ENCODE peak calls at places on chromosomes 7 and 10, in eight cellular contexts. K, A, W, E, V, P, M and T are unnamed samples.
A peak's percentile ranks its signal among the peaks of the same experiment; 100 is the strongest.

GRCh38 chr7:74078461-74078860 is 5.1 kb upstream of the LIMK1 start:
- DNase-seq in K (no peak), W (no peak), P (no peak), M (no peak), V (no peak), A (no peak), E (no peak), T (no peak)

GRCh38 chr7:116180302-116180701 is 30.0 kb upstream of the TES start:
- DNase-seq in V (peak; percentile 73), K (no peak), M (no peak), A (no peak), W (no peak), P (no peak), E (peak; percentile 81), T (no peak)

GRCh38 chr7:135682191-135682590 is 19.9 kb downstream of the STMP1 start:
- DNase-seq in P (no peak), M (no peak), W (no peak), A (no peak), K (no peak), E (no peak), V (no peak), T (no peak)

GRCh38 chr10:112741830-112742402 is 208.1 kb upstream of the TCF7L2 start:
- DNase-seq in W (no peak), K (no peak), M (no peak), V (no peak), P (no peak), A (peak; percentile 23), E (no peak), T (no peak)

GRCh38 chr10:35795131-35795819 is 153.2 kb upstream of the FZD8 start:
- DNase-seq in A (no peak), V (no peak), E (no peak), K (no peak), M (no peak), P (no peak), W (no peak), T (no peak)

GRCh38 chr7:151865070-151865670 is 11.7 kb downstream of the PRKAG2 start:
- DNase-seq in M (no peak), E (no peak), A (no peak), V (no peak), P (no peak), K (peak; percentile 73), W (no peak), T (no peak)

GRCh38 chr10:86962136-86962980 is 4.0 kb downstream of the SNCG start:
- DNase-seq in W (peak; percentile 21), P (peak; percentile 37), K (peak; percentile 59), E (no peak), V (no peak), M (no peak), A (peak; percentile 6), T (no peak)

GRCh38 chr7:79217468-79217867 is 236.0 kb downstream of the MAGI2 start:
- DNase-seq in K (no peak), W (no peak), M (no peak), V (no peak), E (no peak), P (no peak), A (no peak), T (no peak)

GRCh38 chr7:19202599-19202998 is 57.4 kb upstream of the FERD3L start:
- DNase-seq in M (no peak), P (no peak), V (no peak), A (no peak), E (no peak), W (no peak), K (no peak), T (no peak)

GRCh38 chr7:155206286-155207020 is 91.2 kb upstream of the INSIG1 start:
- DNase-seq in K (peak; percentile 93), M (peak; percentile 80), A (peak; percentile 56), E (no peak), V (peak; percentile 67), P (peak; percentile 48), W (peak; percentile 34), T (no peak)

GRCh38 chr7:108097703-108098102 is 32.5 kb downstream of the LAMB4 start:
- DNase-seq in A (no peak), P (no peak), W (no peak), V (no peak), M (no peak), E (peak; percentile 57), K (no peak), T (no peak)

GRCh38 chr7:36317276-36317675 is 72.4 kb upstream of the ANLN start:
- DNase-seq in E (no peak), K (no peak), V (no peak), W (no peak), M (no peak), P (no peak), A (no peak), T (no peak)

GRCh38 chr10:86686972-86687371 is 18.7 kb downstream of the LDB3 start:
- DNase-seq in W (no peak), V (no peak), M (no peak), A (no peak), K (no peak), E (no peak), P (no peak), T (no peak)

GRCh38 chr7:100719523-100720319 is 547 bp upstream of the EPO start:
- DNase-seq in A (peak; percentile 40), E (no peak), W (no peak), K (no peak), P (no peak), V (no peak), M (no peak), T (no peak)

GRCh38 chr7:130289478-130289877 is 3.5 kb upstream of the CPA4 start:
- DNase-seq in W (no peak), A (no peak), E (no peak), M (no peak), V (no peak), K (no peak), P (no peak), T (no peak)

GRCh38 chr7:136998495-136998894 is 130.0 kb downstream of the CHRM2 start:
- DNase-seq in M (no peak), W (no peak), K (no peak), V (peak; percentile 80), P (no peak), A (no peak), E (no peak), T (no peak)

DNA sequence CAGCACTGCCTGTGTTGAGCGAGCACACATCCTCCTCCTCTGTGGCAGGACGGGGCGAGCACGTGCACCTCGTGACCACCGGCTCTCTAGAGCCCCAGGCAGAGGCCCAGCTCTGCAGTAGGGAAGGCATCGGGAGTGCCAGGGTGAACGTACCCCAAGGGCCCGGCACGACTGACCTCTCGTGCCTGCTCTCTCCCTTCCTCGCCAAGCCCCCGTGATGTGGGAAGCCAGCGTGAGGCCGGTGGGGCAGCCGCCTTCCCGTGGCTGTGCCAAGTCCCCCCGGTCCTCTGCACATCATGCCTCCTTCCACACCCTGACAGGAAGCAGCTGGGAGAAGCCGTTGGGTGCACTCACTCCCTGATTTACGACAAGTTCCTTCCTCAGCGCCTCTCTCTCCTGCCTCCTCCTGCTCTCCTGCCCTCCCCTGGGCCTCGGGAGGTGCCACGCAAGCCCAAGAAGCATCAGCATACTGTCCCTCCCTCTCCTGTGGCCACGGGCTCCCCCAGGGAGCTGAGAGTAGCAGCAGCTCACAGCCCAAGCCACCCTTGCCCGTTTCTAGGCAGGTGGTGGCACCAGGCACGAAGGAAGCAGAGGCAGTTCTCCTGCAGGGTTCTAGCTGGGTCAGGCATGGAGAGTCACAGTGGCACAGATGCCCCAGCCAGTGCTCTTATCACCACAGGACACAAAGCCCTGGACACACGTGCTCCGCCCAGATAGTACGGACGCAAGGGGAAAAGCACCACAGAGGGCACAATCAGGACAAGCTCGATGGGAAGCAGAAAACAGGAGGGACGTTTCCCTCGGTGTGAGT is 47.0 kb downstream of the AMZ1 start:
- DNase-seq in M (no peak), E (no peak), A (peak; percentile 41), K (peak; percentile 85), V (no peak), W (peak; percentile 26), P (no peak), T (no peak)
- TF ChIP-seq POLR2AphosphoS5 in M (no peak), E (no peak), A (peak; percentile 18), K (peak; percentile 81), V (no peak), W (no peak), P (no peak), T (no peak)

GRCh38 chr10:71158251-71158650 is 54.1 kb upstream of the UNC5B start:
- DNase-seq in P (no peak), W (no peak), V (no peak), E (no peak), K (no peak), M (no peak), A (no peak), T (no peak)
- TF ChIP-seq POLR2AphosphoS5 in P (no peak), W (no peak), V (no peak), E (no peak), K (no peak), M (no peak), A (no peak), T (no peak)

DNA sequence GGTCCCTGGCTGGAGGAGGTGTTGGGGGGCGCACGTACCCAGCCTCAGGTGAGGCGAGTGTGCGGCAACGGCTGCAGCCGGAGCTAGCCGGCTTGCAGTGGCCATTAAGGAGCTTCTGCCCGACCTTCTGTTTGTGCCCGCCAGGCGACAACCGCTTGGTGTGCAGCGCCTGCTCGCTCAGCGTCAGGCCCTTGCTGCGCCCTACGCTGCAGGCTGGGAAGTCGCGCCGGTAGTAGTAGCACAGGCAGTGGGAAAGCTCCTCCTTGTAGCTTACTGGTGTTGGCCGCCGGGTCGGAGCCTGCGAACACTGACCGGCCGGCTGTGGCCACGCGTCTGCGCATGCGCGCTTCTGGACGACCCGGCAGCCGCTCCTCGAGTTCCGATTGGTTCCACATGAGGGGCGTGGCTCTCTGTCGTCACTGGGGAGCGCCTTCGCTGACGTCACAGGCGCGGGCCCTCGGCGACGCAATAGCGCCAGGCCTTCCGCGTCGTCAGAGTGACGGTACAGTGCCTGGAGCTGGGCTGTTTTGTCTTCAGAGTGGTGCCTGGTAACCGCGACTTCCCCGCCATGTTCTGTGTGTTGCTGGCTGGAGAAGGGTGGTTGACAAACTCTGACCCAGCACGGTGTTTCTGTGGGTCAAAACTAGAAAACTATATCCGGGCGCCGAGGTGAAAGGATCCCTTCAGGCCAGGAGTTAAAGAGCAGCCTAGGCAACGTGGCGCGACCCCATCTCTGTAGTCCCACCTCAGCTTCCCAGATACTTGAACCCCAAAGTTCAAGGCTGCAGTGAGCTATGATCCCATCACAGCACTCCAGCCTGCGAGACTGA is 76.3 kb upstream of the TMEM248 start:
- DNase-seq in P (peak; percentile 99), W (peak; percentile 99), E (peak; percentile 97), K (peak; percentile 98), M (peak; percentile 92), A (peak; percentile 99), V (peak; percentile 95), T (peak; percentile 77)
- TF ChIP-seq POLR2AphosphoS5 in P (peak; percentile 99), W (peak; percentile 98), E (peak; percentile 98), K (peak; percentile 99), M (peak; percentile 88), A (peak; percentile 97), V (peak; percentile 96), T (peak; percentile 98)

DNA sequence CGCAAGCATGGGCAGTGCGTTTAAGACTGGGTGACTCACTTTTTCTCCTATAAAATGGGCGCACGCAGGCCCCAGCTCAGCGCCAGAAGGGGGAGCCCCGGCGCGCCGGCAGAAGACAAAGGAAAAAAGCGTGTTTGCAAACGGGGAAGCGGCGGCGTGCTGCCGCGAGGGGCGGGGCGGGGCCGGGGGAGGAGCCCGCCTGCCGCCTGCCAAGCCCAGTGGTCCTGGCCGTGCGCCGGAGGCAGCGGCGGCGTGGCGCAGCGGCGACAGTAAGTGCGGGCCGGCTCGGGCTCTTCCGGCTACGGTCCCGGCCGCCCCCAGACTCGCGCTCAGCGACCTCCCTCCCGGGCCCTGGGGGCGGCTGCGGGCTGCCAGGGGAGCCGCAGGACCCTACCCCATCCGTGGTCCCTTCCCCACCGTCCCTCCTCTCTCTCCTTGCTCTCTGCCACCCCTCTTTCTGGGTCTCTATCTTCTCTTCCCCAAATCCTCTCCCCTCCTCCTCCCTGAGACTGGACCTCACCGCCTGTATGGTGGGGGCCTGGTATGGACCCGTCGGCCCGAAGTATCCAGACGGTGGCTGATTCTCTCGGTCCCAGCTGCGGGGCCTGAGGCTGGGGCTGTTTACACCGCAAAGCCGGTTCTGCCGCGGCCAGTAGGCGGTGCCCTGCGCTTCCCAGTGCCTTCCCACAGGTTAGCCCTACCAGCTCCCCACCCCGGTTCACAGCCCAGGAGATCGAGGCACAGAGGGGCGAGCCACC is at the start of gene SLC29A3:
- DNase-seq in E (peak; percentile 89), K (peak; percentile 95), M (no peak), W (peak; percentile 85), V (no peak), P (peak; percentile 80), A (peak; percentile 88), T (no peak)
- TF ChIP-seq POLR2AphosphoS5 in E (peak; percentile 81), K (peak; percentile 91), M (peak; percentile 54), W (peak; percentile 85), V (peak; percentile 32), P (peak; percentile 8), A (peak; percentile 70), T (no peak)